ENCODE peak calls at places on chromosomes 6 and 20, in ten cellular contexts. D is B cell, M is neural crest cell, N is NCI-H1092 treated with DMSO at 0.1 percent for 48 hours, O is pancreas, A is heart left ventricle, T is SIG-M5, E is coronary artery, C is NCI-H748 treated with DMSO at 0.1 percent for 48 hours, J is type B pancreatic cell. H is an unnamed sample.

GRCh38 chr6:7107578-7108195 is at the start of gene RREB1:
- DNase-seq in J (peak; percentile 73), T (no peak), D (peak; percentile 80), C (no peak), M (peak; percentile 46), O (peak; percentile 69), A (peak; percentile 69), E (peak; percentile 77), N (peak; percentile 16), H (peak; percentile 54)

GRCh38 chr6:23013776-23014175 is 444.4 kb downstream of the HDGFL1 start:
- DNase-seq in N (no peak), J (no peak), D (no peak), O (no peak), A (no peak), M (no peak), C (no peak), E (no peak), T (no peak), H (no peak)

GRCh38 chr6:159541296-159541695 is 151.7 kb downstream of the SOD2 start:
- DNase-seq in E (no peak), A (no peak), N (no peak), D (no peak), T (no peak), M (no peak), C (no peak), O (no peak), J (no peak), H (no peak)

GRCh38 chr6:158022749-158023596 is 41.3 kb downstream of the SYNJ2 start:
- DNase-seq in O (no peak), J (no peak), M (no peak), E (peak; percentile 58), N (no peak), T (no peak), C (no peak), A (no peak), D (no peak), H (no peak)

GRCh38 chr6:119110601-119111548 is 32.4 kb upstream of the FAM184A start:
- DNase-seq in D (peak; percentile 58), E (no peak), N (peak; percentile 50), C (peak; percentile 39), T (no peak), O (no peak), M (peak; percentile 20), A (peak; percentile 16), J (no peak), H (peak; percentile 23)

GRCh38 chr6:39688494-39688893 is 36.7 kb downstream of the KIF6 start:
- DNase-seq in J (no peak), D (no peak), O (no peak), M (no peak), T (no peak), C (no peak), A (no peak), N (no peak), E (no peak), H (no peak)

GRCh38 chr20:3866464-3866863 is 19.8 kb downstream of the MAVS start:
- DNase-seq in C (no peak), T (no peak), E (no peak), N (no peak), D (no peak), O (no peak), M (no peak), J (no peak), A (no peak), H (peak; percentile 88)

GRCh38 chr6:34120953-34121675 is 24.8 kb downstream of the GRM4 start:
- DNase-seq in N (no peak), O (no peak), M (no peak), E (no peak), T (no peak), C (no peak), D (no peak), J (no peak), A (no peak), H (no peak)

GRCh38 chr20:21526776-21527175 is 12.9 kb upstream of the NKX2-2 start:
- DNase-seq in M (no peak), E (peak; percentile 21), A (no peak), O (no peak), C (no peak), T (no peak), D (no peak), J (no peak), N (no peak), H (no peak)

GRCh38 chr6:165827190-165827518 is 164.1 kb upstream of the PDE10A start:
- DNase-seq in J (no peak), M (no peak), E (no peak), N (no peak), C (no peak), A (no peak), D (no peak), O (no peak), T (no peak), H (no peak)

GRCh38 chr20:36367370-36367745 is 61.2 kb downstream of the DLGAP4 start:
- DNase-seq in O (no peak), J (no peak), C (no peak), N (no peak), A (no peak), M (no peak), D (no peak), E (no peak), T (no peak), H (no peak)

GRCh38 chr20:57746832-57747404 is 37.1 kb upstream of the PMEPA1 start:
- DNase-seq in E (no peak), D (no peak), C (no peak), J (no peak), A (no peak), N (no peak), O (no peak), M (no peak), T (no peak), H (no peak)

GRCh38 chr6:36788768-36789167 is 50.5 kb downstream of the CPNE5 start:
- DNase-seq in T (no peak), J (no peak), M (no peak), A (no peak), N (no peak), C (no peak), O (no peak), E (no peak), D (no peak), H (no peak)

GRCh38 chr20:61742097-61742805 is 323.4 kb downstream of the TAF4 start:
- DNase-seq in M (no peak), A (no peak), D (no peak), C (no peak), T (no peak), E (no peak), O (no peak), J (no peak), N (no peak), H (no peak)

GRCh38 chr6:151763938-151764680 is 43.4 kb upstream of the ESR1 start:
- DNase-seq in D (peak; percentile 56), C (peak; percentile 14), O (peak; percentile 91), A (peak; percentile 90), E (peak; percentile 92), T (no peak), J (no peak), M (peak; percentile 58), N (peak; percentile 46), H (peak; percentile 95)

GRCh38 chr6:49430866-49431265 is 32.2 kb downstream of the MMUT start:
- DNase-seq in M (no peak), C (no peak), D (no peak), N (no peak), J (no peak), A (no peak), O (no peak), T (no peak), E (no peak), H (no peak)

GRCh38 chr6:57173056-57173885 is 1.1 kb downstream of the BAG2 start:
- DNase-seq in N (peak; percentile 8), J (no peak), O (no peak), M (no peak), T (no peak), D (peak; percentile 40), C (peak; percentile 48), E (no peak), A (peak; percentile 16), H (no peak)

GRCh38 chr20:62764156-62764935 is 31.9 kb upstream of the MRGBP start:
- DNase-seq in N (no peak), M (no peak), D (no peak), C (no peak), O (peak; percentile 12), J (no peak), A (no peak), T (no peak), E (no peak), H (no peak)

GRCh38 chr20:24353135-24353694 is 116.2 kb upstream of the SYNDIG1 start:
- DNase-seq in T (no peak), C (no peak), E (no peak), A (no peak), J (no peak), D (no peak), N (no peak), M (no peak), O (no peak), H (no peak)

GRCh38 chr20:64228086-64228485 is 27.5 kb upstream of the PCMTD2 start:
- DNase-seq in C (no peak), N (no peak), A (no peak), D (no peak), T (no peak), M (no peak), J (no peak), O (no peak), E (no peak), H (no peak)

GRCh38 chr6:168353041-168353440 is 33.5 kb upstream of the DACT2 start:
- DNase-seq in D (no peak), N (no peak), T (no peak), M (no peak), J (no peak), O (no peak), E (no peak), C (no peak), A (no peak), H (no peak)

GRCh38 chr20:23061713-23062561 is 12.5 kb upstream of the THBD start:
- DNase-seq in E (peak; percentile 84), A (peak; percentile 71), C (peak; percentile 39), T (peak; percentile 17), J (no peak), N (peak; percentile 55), M (no peak), D (no peak), O (no peak), H (no peak)

GRCh38 chr20:19609642-19610223 is 148.3 kb upstream of the RIN2 start:
- DNase-seq in D (no peak), T (no peak), A (no peak), C (no peak), E (no peak), O (no peak), J (no peak), N (no peak), M (no peak), H (no peak)

GRCh38 chr6:27205375-27206278 is 41.9 kb upstream of the PRSS16 start:
- DNase-seq in A (no peak), C (no peak), J (no peak), D (no peak), O (no peak), E (no peak), M (no peak), T (no peak), N (no peak), H (no peak)

GRCh38 chr6:134708079-134708478 is 241.8 kb downstream of the ALDH8A1 start:
- DNase-seq in D (no peak), C (no peak), T (no peak), E (no peak), A (no peak), N (no peak), O (no peak), M (no peak), J (no peak), H (no peak)

GRCh38 chr20:62614961-62615680 is 27.2 kb upstream of the SLCO4A1 start:
- DNase-seq in O (peak; percentile 14), E (no peak), D (no peak), M (no peak), J (no peak), N (no peak), A (no peak), C (no peak), T (no peak), H (no peak)

H was measured in breast epithelium.